ENCODE peak calls at places on chromosomes 3 and 15, in five cellular contexts. X is adrenal gland, S is bronchial epithelial cell, C is right lobe of liver, N is lower leg skin. M is an unnamed sample.

GRCh38 chr15:55240125-55240760 is 43.5 kb upstream of the RSL24D1 start:
- DNase-seq in X (no peak), C (no peak), S (no peak), N (no peak), M (no peak)

GRCh38 chr3:140568842-140569520 is 108.9 kb upstream of the TRIM42 start:
- DNase-seq in N (no peak), C (peak), S (no peak), X (peak), M (no peak)

GRCh38 chr15:40974921-40975320 is 21.6 kb downstream of the CHAC1 start:
- DNase-seq in N (no peak), C (no peak), S (no peak), X (no peak), M (no peak)

GRCh38 chr15:77014137-77015081 is 19.5 kb downstream of the PSTPIP1 start:
- DNase-seq in C (no peak), N (no peak), X (no peak), S (no peak), M (no peak)

GRCh38 chr15:58357529-58358476 is 74.0 kb upstream of the LIPC start:
- DNase-seq in S (peak), N (no peak), X (no peak), C (no peak), M (no peak)

GRCh38 chr3:111087924-111088469 is 16.4 kb downstream of the NECTIN3 start:
- DNase-seq in N (no peak), X (no peak), C (no peak), S (no peak), M (no peak)

GRCh38 chr15:34271493-34271892 is 46.7 kb downstream of the EMC4 start:
- DNase-seq in N (no peak), S (peak), X (peak), C (no peak), M (peak)

GRCh38 chr3:111691293-111691909 is 96.3 kb upstream of the ZBED2 start:
- DNase-seq in S (peak), N (no peak), C (no peak), X (no peak), M (no peak)

GRCh38 chr15:31483053-31483923 is 156.7 kb downstream of the KLF13 start:
- DNase-seq in S (no peak), C (peak), X (no peak), N (peak), M (no peak)

GRCh38 chr15:31484986-31485385 is 158.4 kb downstream of the KLF13 start:
- DNase-seq in S (no peak), C (peak), N (peak), X (no peak), M (no peak)

GRCh38 chr15:31483924-31484368 is 157.3 kb downstream of the KLF13 start:
- DNase-seq in X (no peak), C (no peak), S (no peak), N (peak), M (no peak)

GRCh38 chr15:31485431-31485830 is 158.8 kb downstream of the KLF13 start:
- DNase-seq in X (no peak), C (peak), S (no peak), N (peak), M (no peak)

DNA sequence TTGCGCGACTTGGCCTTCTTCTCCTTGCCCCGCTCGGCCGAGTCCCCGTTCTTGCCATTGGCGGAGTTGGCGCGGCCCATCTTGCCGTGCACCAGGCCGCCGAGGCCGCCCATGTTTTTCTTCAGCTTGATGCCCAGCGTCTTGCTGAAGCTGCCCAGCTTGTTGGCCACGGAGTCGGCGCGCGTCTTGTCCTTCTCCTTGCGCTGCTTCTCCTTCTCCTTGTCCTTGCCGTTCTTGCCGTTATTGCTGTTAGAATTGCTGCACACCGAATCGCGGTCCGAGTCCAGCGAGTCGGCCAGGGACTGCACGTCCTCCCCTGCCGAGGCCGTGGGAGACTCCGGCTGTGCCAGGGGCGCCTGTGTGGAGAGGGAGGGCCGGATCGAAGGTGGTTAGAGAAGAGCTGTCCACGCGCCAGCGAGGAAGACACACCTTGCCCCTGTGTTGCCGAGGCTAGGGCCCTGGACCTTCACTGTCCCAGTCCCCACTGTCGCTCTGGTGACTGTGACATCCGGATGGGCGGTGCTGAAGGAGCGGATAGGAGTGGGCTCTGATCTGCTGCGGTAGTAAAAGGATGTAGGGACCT is 157.8 kb downstream of the KLF13 start:
- DNase-seq in S (no peak), C (peak), N (peak), X (no peak), M (no peak)
- H3K4me3 ChIP-seq in S (no peak), C (no peak), N (no peak), X (no peak), M (no peak)

GRCh38 chr3:88041005-88041404 is 17.8 kb downstream of the CGGBP1 start:
- DNase-seq in N (no peak), S (no peak), C (no peak), X (no peak), M (no peak)
- TF ChIP-seq CTCF in N (no peak), S (no peak), C (no peak), X (no peak), M (no peak)

GRCh38 chr15:63194291-63194681 is 4.9 kb downstream of the RAB8B start:
- DNase-seq in X (no peak), C (no peak), S (no peak), N (no peak), M (no peak)
- H3K4me3 ChIP-seq in X (no peak), C (no peak), S (no peak), N (no peak), M (no peak)

DNA sequence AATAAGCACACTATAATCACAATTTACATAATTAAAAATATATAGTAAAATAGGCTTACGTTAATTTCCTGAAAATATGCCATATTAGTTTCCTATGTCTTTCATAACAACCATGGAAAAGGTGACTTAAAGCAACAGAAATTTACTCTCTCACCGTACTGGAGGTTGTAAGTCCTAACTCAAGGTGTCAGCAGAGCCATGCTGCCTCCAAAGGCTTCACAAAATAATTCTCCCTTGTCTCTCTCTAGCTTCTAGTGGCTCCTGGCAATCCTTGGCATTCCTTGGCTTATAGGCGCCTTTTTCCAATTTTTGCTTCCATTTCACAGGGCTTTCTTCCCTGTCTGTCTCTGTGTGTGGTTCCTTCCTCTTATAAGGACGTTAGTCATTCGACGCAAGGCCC is 7.6 kb downstream of the SI start:
- DNase-seq in S (no peak), N (no peak), C (no peak), X (no peak), M (no peak)
- TF ChIP-seq CTCF in S (no peak), N (no peak), C (no peak), X (no peak), M (no peak)